ENCODE peak calls at places on chromosomes 3 and 15, in six cellular contexts. T is T-helper 1 cell; N is ELR; Z is stimulated activated CD4-positive, alpha-beta T cell treated with anti-CD3 and anti-CD28 coated beads, TNF-alpha, amount 100 ng/mL, for 24 hours; F is stimulated activated CD8-positive, alpha-beta memory T cell treated with anti-CD3 and anti-CD28 coated beads, Interleukin-7, amount 100 ng/mL, for 24 hours; B is naive thymus-derived CD8-positive, alpha-beta T cell. J is an unnamed sample.

GRCh38 chr3:188049890-188050530 is 103.9 kb upstream of the LPP start:
- DNase-seq in T (peak), N (no peak), Z (no peak), F (no peak), B (no peak), J (no peak)

GRCh38 chr3:181629029-181629428 is 82.7 kb upstream of the SOX2 start:
- DNase-seq in T (no peak), N (peak), Z (no peak), F (no peak), B (no peak), J (no peak)

GRCh38 chr3:185549111-185549510 is 3.3 kb downstream of the LIPH start:
- DNase-seq in T (no peak), N (peak), Z (no peak), F (no peak), B (no peak), J (no peak)

GRCh38 chr3:69433938-69434263 is 48.0 kb upstream of the FRMD4B start:
- DNase-seq in T (no peak), N (peak), Z (no peak), F (no peak), B (no peak), J (no peak)

GRCh38 chr3:114892117-114892870 is 254.8 kb downstream of the ZBTB20 start:
- DNase-seq in T (no peak), N (no peak), Z (no peak), F (no peak), B (no peak), J (no peak)

GRCh38 chr15:91307561-91307960 is 207.5 kb downstream of the SV2B start:
- DNase-seq in T (no peak), N (no peak), Z (no peak), F (no peak), B (no peak), J (no peak)

GRCh38 chr3:43031490-43032216 is 52.5 kb downstream of the GASK1A start:
- DNase-seq in T (no peak), N (no peak), Z (no peak), F (no peak), B (no peak), J (no peak)

GRCh38 chr3:28751864-28752263 is 403.2 kb upstream of the AZI2 start:
- DNase-seq in T (no peak), N (no peak), Z (no peak), F (no peak), B (no peak), J (no peak)

GRCh38 chr3:109178701-109179100 is 42.2 kb downstream of the C3orf85 start:
- DNase-seq in T (no peak), N (no peak), Z (no peak), F (no peak), B (no peak), J (no peak)

GRCh38 chr3:191873741-191874140 is 412.8 kb downstream of the PYDC2 start:
- DNase-seq in T (no peak), N (no peak), Z (no peak), F (no peak), B (no peak), J (no peak)

GRCh38 chr15:90362936-90363212 is 10.8 kb downstream of the ZNF774 start:
- DNase-seq in T (no peak), N (peak), Z (no peak), F (no peak), B (no peak), J (no peak)

GRCh38 chr15:90214553-90215205 is 13.5 kb downstream of the SEMA4B start:
- DNase-seq in T (no peak), N (peak), Z (no peak), F (no peak), B (peak), J (no peak)

GRCh38 chr3:184688251-184688851 is 23.5 kb downstream of the MAGEF1 start:
- DNase-seq in T (no peak), N (peak), Z (no peak), F (no peak), B (no peak), J (no peak)

GRCh38 chr15:64213646-64214045 is 50.8 kb upstream of the PPIB start:
- DNase-seq in T (no peak), N (peak), Z (no peak), F (no peak), B (no peak), J (no peak)

GRCh38 chr15:63077952-63078351 is 35.4 kb downstream of the TPM1 start:
- DNase-seq in T (no peak), N (no peak), Z (no peak), F (no peak), B (no peak), J (no peak)

GRCh38 chr3:14141602-14142315 is 16.9 kb downstream of the TMEM43 start:
- DNase-seq in T (no peak), N (no peak), Z (no peak), F (no peak), B (no peak), J (no peak)

GRCh38 chr3:106007512-106007911 is 138.7 kb upstream of the CBLB start:
- DNase-seq in T (no peak), N (no peak), Z (no peak), F (no peak), B (no peak), J (no peak)

GRCh38 chr3:58564456-58565160 is 12.6 kb downstream of the FAM107A start:
- DNase-seq in T (no peak), N (peak), Z (no peak), F (no peak), B (no peak), J (no peak)

GRCh38 chr3:190738756-190739155 is 123.7 kb downstream of the GMNC start:
- DNase-seq in T (no peak), N (no peak), Z (no peak), F (no peak), B (no peak), J (no peak)

GRCh38 chr3:23702198-23702597 is 103.6 kb upstream of the UBE2E1 start:
- DNase-seq in T (no peak), N (peak), Z (no peak), F (no peak), B (no peak), J (no peak)

GRCh38 chr3:48186993-48187578 is 1.1 kb downstream of the CDC25A start:
- DNase-seq in T (no peak), N (peak), Z (no peak), F (no peak), B (no peak), J (no peak)

GRCh38 chr3:73228425-73228824 is 167.0 kb downstream of the EBLN2 start:
- DNase-seq in T (no peak), N (no peak), Z (no peak), F (no peak), B (no peak), J (no peak)

GRCh38 chr3:114879059-114880031 is 267.7 kb downstream of the ZBTB20 start:
- DNase-seq in T (no peak), N (peak), Z (no peak), F (no peak), B (no peak), J (no peak)

GRCh38 chr15:73922186-73923151 is 3.8 kb upstream of the LOXL1 start:
- DNase-seq in T (no peak), N (peak), Z (no peak), F (no peak), B (no peak), J (no peak)